ENCODE peak calls at places on chromosomes 7 and 10, in six cellular contexts. W, T, Z, E, K and M are unnamed samples.

GRCh38 chr7:69219381-69219780 is 378.9 kb upstream of the AUTS2 start:
- DNase-seq in W (no peak), T (no peak), Z (peak; percentile 29), E (no peak), K (no peak), M (no peak)

GRCh38 chr7:151715661-151716338 is 161.1 kb downstream of the PRKAG2 start:
- DNase-seq in W (no peak), T (no peak), Z (no peak), E (no peak), K (no peak), M (no peak)

GRCh38 chr10:13784067-13784466 is 197.3 kb downstream of the PRPF18 start:
- DNase-seq in W (peak; percentile 35), T (no peak), Z (no peak), E (no peak), K (no peak), M (no peak)

GRCh38 chr10:788796-789748 is 99.6 kb upstream of the DIP2C start:
- DNase-seq in W (no peak), T (no peak), Z (peak; percentile 62), E (no peak), K (no peak), M (no peak)

GRCh38 chr10:80167471-80167870 is 34.9 kb downstream of the PLAC9 start:
- DNase-seq in W (no peak), T (no peak), Z (no peak), E (no peak), K (no peak), M (no peak)

GRCh38 chr7:95511716-95512260 is 26.0 kb downstream of the ASB4 start:
- DNase-seq in W (peak; percentile 51), T (peak; percentile 79), Z (peak; percentile 74), E (peak; percentile 49), K (peak; percentile 77), M (peak; percentile 59)

GRCh38 chr7:67551027-67551426 is 554.4 kb downstream of the TYW1 start:
- DNase-seq in W (no peak), T (no peak), Z (no peak), E (peak; percentile 87), K (no peak), M (peak; percentile 1)

GRCh38 chr10:76969366-76969990 is 668.1 kb downstream of the KCNMA1 start:
- DNase-seq in W (no peak), T (no peak), Z (no peak), E (no peak), K (no peak), M (no peak)

GRCh38 chr10:69629519-69629896 is 539 bp upstream of the FAM241B start:
- DNase-seq in W (no peak), T (no peak), Z (no peak), E (no peak), K (no peak), M (no peak)

GRCh38 chr7:108413782-108414492 is 42.3 kb downstream of the NRCAM start:
- DNase-seq in W (no peak), T (peak; percentile 63), Z (no peak), E (no peak), K (peak; percentile 65), M (no peak)